ENCODE peak calls at places on chromosome 19, in five cellular contexts. X is esophagus squamous epithelium, M is ascending aorta, Y is left lung, P is MM.1S. I is an unnamed sample.

GRCh38 chr19:53285087-53285486 is 17.6 kb upstream of the VN1R4 start:
- DNase-seq in X (no peak), Y (no peak), P (no peak), M (no peak), I (no peak)

GRCh38 chr19:18515959-18516358 is 5.9 kb downstream of the ELL start:
- DNase-seq in M (no peak), P (no peak), X (no peak), Y (no peak), I (no peak)

GRCh38 chr19:23823952-23824389 is 65.3 kb upstream of the ZNF681 start:
- DNase-seq in X (no peak), M (no peak), Y (no peak), P (peak), I (peak)

GRCh38 chr19:35742121-35742724 is at the start of gene IGFLR1:
- DNase-seq in X (no peak), P (peak), Y (peak), M (no peak), I (no peak)

GRCh38 chr19:17049711-17050280 is 23.2 kb upstream of the CPAMD8 start:
- DNase-seq in P (no peak), X (no peak), M (no peak), Y (peak), I (peak)

GRCh38 chr19:52948025-52948770 is 14.5 kb downstream of the ZNF816 start:
- DNase-seq in Y (no peak), X (no peak), M (no peak), P (no peak), I (no peak)

GRCh38 chr19:32208060-32208459 is 137.3 kb upstream of the ZNF507 start:
- DNase-seq in Y (no peak), X (no peak), P (no peak), M (no peak), I (no peak)

GRCh38 chr19:33771308-33772101 is 25.2 kb upstream of the KCTD15 start:
- DNase-seq in P (peak), X (no peak), Y (no peak), M (no peak), I (peak)

GRCh38 chr19:28542394-28543243 is 670.3 kb downstream of the UQCRFS1 start:
- DNase-seq in Y (no peak), M (no peak), X (no peak), P (no peak), I (no peak)

GRCh38 chr19:18995804-18996241 is 37.5 kb downstream of the SUGP2 start:
- DNase-seq in M (no peak), X (no peak), Y (peak), P (peak), I (peak)

GRCh38 chr19:3210347-3211017 is 14.0 kb upstream of the CELF5 start:
- DNase-seq in Y (peak), M (peak), P (peak), X (no peak), I (peak)

GRCh38 chr19:46574533-46574932 is 26.6 kb upstream of the CALM3 start:
- DNase-seq in Y (no peak), X (no peak), P (no peak), M (no peak), I (no peak)

GRCh38 chr19:2315818-2316353 is 7.9 kb upstream of the LINGO3 start:
- DNase-seq in P (peak), M (peak), X (no peak), Y (peak), I (no peak)

GRCh38 chr19:11496391-11497163 is 9.1 kb downstream of the ZNF653 start:
- DNase-seq in P (peak), X (no peak), M (peak), Y (peak), I (peak)

GRCh38 chr19:36331353-36332228 is 47.4 kb downstream of the ZFP14 start:
- DNase-seq in X (peak), M (peak), P (peak), Y (peak), I (peak)

GRCh38 chr19:35963514-35963913 is 27.3 kb downstream of the LRFN3 start:
- DNase-seq in M (no peak), P (no peak), X (no peak), Y (no peak), I (peak)

GRCh38 chr19:54389556-54389955 is 24.8 kb upstream of the LAIR1 start:
- DNase-seq in Y (no peak), M (no peak), X (no peak), P (no peak), I (no peak)
- H3K4me3 ChIP-seq in Y (no peak), M (no peak), X (no peak), P (no peak), I (no peak)

DNA sequence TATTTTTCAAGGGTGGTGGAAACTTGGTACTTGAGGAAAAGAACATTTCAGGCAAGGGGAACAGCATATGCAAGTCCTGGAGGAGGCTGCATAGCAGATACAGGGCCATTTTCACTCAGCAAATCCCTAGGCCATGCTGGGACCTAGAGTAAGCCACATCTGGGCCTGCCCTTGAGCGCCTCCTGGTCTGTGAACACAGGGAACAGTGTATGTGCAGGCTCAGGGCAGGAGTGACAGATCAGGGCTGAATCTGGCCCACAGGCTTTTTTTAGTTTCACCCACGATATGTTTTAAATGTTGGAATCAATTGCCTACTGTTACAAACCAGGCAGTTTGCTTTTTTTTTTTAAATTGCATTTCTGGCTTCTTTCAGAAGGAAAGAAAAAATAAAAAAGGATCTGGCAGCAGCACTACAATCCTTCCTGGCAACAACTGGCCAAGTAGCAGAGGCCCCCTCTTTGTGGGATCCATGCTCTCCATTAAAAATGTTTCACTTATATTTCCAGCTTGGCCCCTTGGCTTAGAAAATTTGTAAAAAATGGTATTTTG is 1.4 kb upstream of the TMEM145 start:
- DNase-seq in P (no peak), Y (no peak), M (no peak), X (no peak), I (peak)
- TF ChIP-seq CTCF in P (no peak), Y (no peak), M (no peak), X (no peak), I (peak)

DNA sequence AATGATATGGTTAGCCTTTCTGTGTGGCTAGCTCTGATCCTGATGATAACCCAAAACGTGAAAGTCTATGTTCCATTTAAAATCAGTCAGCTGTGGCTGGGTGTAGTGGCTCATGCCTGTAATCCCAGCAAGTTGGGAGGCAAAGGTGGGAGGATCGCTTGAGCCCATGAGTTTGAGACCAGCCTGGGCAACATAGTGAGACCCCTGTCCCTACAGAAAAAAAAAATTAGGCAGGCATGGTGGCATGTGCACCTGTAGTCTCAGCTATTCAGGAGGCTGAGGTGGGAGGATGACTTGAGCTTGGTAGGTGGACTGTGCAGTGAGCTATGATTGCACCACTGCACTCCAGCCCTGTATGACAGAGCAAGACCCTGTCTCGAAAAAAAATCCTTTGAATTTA is 1.1 kb upstream of the EID2B start:
- DNase-seq in X (no peak), P (no peak), M (no peak), Y (no peak), I (no peak)
- H3K4me3 ChIP-seq in X (no peak), P (no peak), M (no peak), Y (no peak), I (no peak)

GRCh38 chr19:48872182-48872883 is at the start of gene PPP1R15A:
- DNase-seq in M (peak), Y (peak), X (peak), P (peak), I (peak)
- TF ChIP-seq CTCF in M (peak), Y (peak), X (peak), P (no peak), I (no peak)

GRCh38 chr19:30009013-30009412 is 67.0 kb downstream of the URI1 start:
- DNase-seq in M (no peak), X (no peak), P (no peak), Y (no peak), I (no peak)

GRCh38 chr19:30014770-30015169 is 72.7 kb downstream of the URI1 start:
- DNase-seq in M (no peak), P (no peak), X (no peak), Y (no peak), I (no peak)

GRCh38 chr19:30008169-30008568 is 66.1 kb downstream of the URI1 start:
- DNase-seq in Y (no peak), X (no peak), M (no peak), P (no peak), I (no peak)

GRCh38 chr19:30006206-30006605 is 64.2 kb downstream of the URI1 start:
- DNase-seq in M (no peak), X (no peak), P (no peak), Y (no peak), I (no peak)

DNA sequence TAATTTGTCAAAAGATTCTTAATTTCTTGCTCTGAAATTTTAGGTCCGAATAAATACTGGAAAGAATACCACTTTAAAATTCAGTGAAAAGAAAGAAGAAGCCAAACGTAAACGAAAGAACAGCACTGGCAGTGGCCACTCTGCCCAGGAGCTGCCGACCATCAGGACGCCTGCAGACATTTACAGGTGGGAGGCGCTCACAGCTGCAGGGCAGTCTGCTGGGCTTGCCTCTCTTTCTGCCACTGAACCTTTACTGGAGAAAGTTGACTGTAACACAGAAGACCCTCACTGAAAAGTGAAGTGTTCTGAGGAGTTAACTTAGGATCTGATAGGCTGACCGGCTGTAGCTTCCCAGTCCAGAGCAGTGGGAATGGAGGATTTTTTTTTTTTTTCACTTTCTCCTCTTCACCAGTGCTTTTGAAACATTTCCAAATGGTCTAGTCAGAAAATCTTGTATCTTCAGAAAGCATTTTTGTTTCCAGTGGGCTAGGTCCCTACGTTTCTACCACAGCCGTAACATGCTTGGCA is 69.1 kb downstream of the URI1 start:
- DNase-seq in Y (peak), P (no peak), X (no peak), M (no peak), I (no peak)
- H3K4me3 ChIP-seq in Y (no peak), P (no peak), X (no peak), M (no peak), I (no peak)

GRCh38 chr19:4457654-4458406 is at the start of gene UBXN6:
- DNase-seq in P (peak), X (peak), Y (peak), M (peak), I (peak)
- TF ChIP-seq CTCF in P (no peak), X (peak), Y (peak), M (no peak), I (no peak)

GRCh38 chr19:58578430-58578925 is 5.3 kb upstream of the MZF1 start:
- DNase-seq in X (no peak), Y (no peak), M (peak), P (no peak), I (peak)
- H3K4me3 ChIP-seq in X (no peak), Y (no peak), M (no peak), P (no peak), I (no peak)

GRCh38 chr19:13765395-13766094 is 1.2 kb downstream of the MRI1 start:
- DNase-seq in X (no peak), M (no peak), P (no peak), Y (no peak), I (no peak)

GRCh38 chr19:13763300-13763699 is 1.0 kb upstream of the MRI1 start:
- DNase-seq in P (no peak), Y (no peak), M (no peak), X (no peak), I (no peak)

GRCh38 chr19:13764821-13765394 is 586 bp downstream of the MRI1 start:
- DNase-seq in P (no peak), M (no peak), X (no peak), Y (peak), I (no peak)

GRCh38 chr19:13762635-13763235 is 1.6 kb upstream of the MRI1 start:
- DNase-seq in P (no peak), Y (no peak), M (no peak), X (no peak), I (no peak)

DNA sequence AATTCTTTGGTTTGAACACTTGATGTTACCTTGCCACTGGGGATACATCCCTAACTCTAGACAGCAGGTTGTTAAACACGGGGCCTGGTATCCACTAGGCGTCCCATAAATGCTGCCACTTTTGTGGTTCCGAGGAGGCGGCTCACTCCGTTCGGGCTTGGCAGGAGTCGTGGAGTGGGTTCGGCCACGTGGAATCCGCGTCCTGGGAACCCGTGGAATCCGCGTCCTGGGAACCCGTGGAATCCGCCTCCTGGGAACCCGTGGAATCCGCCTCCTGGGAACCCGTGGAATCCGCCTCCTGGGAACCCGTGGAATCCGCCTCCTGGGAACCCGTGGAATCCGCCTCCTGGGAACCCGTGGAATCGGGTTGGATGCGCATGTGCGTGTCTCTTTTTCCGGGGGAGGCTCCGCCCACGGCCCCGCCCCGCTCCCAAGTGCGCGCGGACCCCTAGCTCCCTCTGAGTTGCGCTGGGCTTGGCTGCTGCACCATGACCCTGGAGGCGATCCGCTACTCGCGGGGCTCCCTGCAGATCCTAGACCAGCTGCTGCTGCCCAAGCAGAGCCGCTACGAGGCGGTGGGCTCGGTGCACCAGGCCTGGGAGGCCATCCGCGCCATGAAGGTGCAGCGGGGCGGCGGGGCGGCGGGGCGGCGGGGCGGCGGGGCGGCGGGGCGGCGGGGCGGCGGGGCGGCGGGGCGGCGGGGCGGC is at the start of gene MRI1:
- DNase-seq in P (peak), M (peak), X (no peak), Y (peak), I (peak)
- TF ChIP-seq CTCF in P (no peak), M (no peak), X (no peak), Y (no peak), I (peak)

GRCh38 chr19:6374179-6374709 is 1.5 kb downstream of the PSPN start:
- DNase-seq in X (no peak), M (no peak), Y (no peak), P (no peak), I (no peak)
- H3K4me3 ChIP-seq in X (no peak), M (peak), Y (no peak), P (no peak), I (peak)

GRCh38 chr19:13152854-13153626 is 2.8 kb downstream of the IER2 start:
- DNase-seq in Y (peak), M (peak), P (peak), X (peak), I (peak)
- TF ChIP-seq CTCF in Y (no peak), M (peak), P (no peak), X (peak), I (no peak)

I was measured in epithelial cell of esophagus.